ENCODE peak calls at places on chromosomes 3 and 15, in ten cellular contexts. Q, E, K, M, I, Z, O, W, A and B are unnamed samples. For H3K9me2, the result is how much of the 10 kb centered on the place peaks cover.

GRCh38 chr15:31457161-31457560 is 130.5 kb downstream of the KLF13 start:
- DNase-seq in E (no peak), Z (no peak), O (no peak), I (peak), Q (no peak), A (no peak), W (no peak), M (no peak), K (peak), B (no peak)

GRCh38 chr3:71551286-71551919 is 32.1 kb downstream of the FOXP1 start:
- DNase-seq in O (peak), I (peak), K (no peak), Z (no peak), W (no peak), Q (no peak), A (no peak), M (no peak), E (no peak), B (no peak)

GRCh38 chr3:188242426-188243123 is 88.6 kb downstream of the LPP start:
- DNase-seq in K (peak), E (no peak), W (no peak), O (no peak), Q (no peak), I (no peak), A (no peak), M (peak), Z (no peak), B (no peak)

GRCh38 chr3:54871867-54872266 is 56.0 kb downstream of the LRTM1 start:
- DNase-seq in Z (no peak), A (no peak), E (no peak), W (no peak), K (no peak), Q (no peak), M (no peak), O (no peak), I (no peak), B (no peak)

GRCh38 chr3:66723231-66723630 is 222.4 kb upstream of the LRIG1 start:
- DNase-seq in M (no peak), E (no peak), A (no peak), Q (no peak), O (no peak), Z (no peak), I (peak), W (no peak), K (no peak), B (no peak)

GRCh38 chr3:178086419-178086818 is 449.8 kb upstream of the KCNMB2 start:
- DNase-seq in I (no peak), W (no peak), A (no peak), Q (no peak), M (no peak), K (no peak), O (no peak), Z (no peak), E (no peak), B (no peak)

GRCh38 chr15:31338879-31339557 is 12.4 kb downstream of the KLF13 start:
- DNase-seq in K (no peak), W (peak), Q (no peak), A (no peak), M (peak), I (peak), E (peak), O (peak), Z (no peak), B (peak)

GRCh38 chr15:101539930-101540329 is 50.4 kb upstream of the PCSK6 start:
- DNase-seq in I (no peak), Z (no peak), M (no peak), O (no peak), W (no peak), K (no peak), Q (no peak), E (no peak), A (no peak), B (no peak)

GRCh38 chr3:117499189-117499870 is 789.8 kb downstream of the TUSC7 start:
- DNase-seq in E (no peak), M (no peak), O (no peak), K (no peak), Z (no peak), A (peak), Q (no peak), W (no peak), I (no peak), B (no peak)

GRCh38 chr3:71432044-71432970 is 151.2 kb downstream of the FOXP1 start:
- DNase-seq in I (no peak), A (no peak), Q (no peak), E (no peak), W (no peak), K (no peak), M (no peak), O (no peak), Z (no peak), B (no peak)

GRCh38 chr3:97882975-97883598 is 61.3 kb downstream of the CRYBG3 start:
- DNase-seq in A (no peak), Z (no peak), O (peak), E (peak), M (no peak), K (no peak), I (peak), W (no peak), Q (peak), B (no peak)

GRCh38 chr15:39578851-39579486 is 1.9 kb upstream of the THBS1 start:
- DNase-seq in Q (no peak), Z (no peak), I (peak), W (no peak), E (no peak), O (no peak), M (no peak), A (no peak), K (no peak), B (peak)

GRCh38 chr15:50418041-50418583 is 6.1 kb upstream of the USP8 start:
- DNase-seq in M (no peak), Z (peak), O (no peak), E (no peak), I (peak), K (no peak), Q (no peak), A (no peak), W (no peak), B (no peak)

GRCh38 chr3:12351145-12351544 is 62.3 kb downstream of the PPARG start:
- DNase-seq in Q (no peak), E (no peak), A (no peak), O (no peak), W (no peak), M (no peak), I (peak), Z (no peak), K (no peak), B (no peak)

GRCh38 chr3:66372681-66373350 is 128.0 kb downstream of the LRIG1 start:
- DNase-seq in I (peak), Z (no peak), E (peak), W (no peak), O (peak), M (no peak), A (no peak), K (peak), Q (no peak), B (peak)

GRCh38 chr15:66212471-66212870 is 41.1 kb downstream of the MEGF11 start:
- DNase-seq in Q (no peak), Z (no peak), O (no peak), A (no peak), E (no peak), I (no peak), W (peak), K (no peak), M (no peak), B (no peak)

GRCh38 chr15:87120555-87120954 is 1040.9 kb downstream of the AGBL1 start:
- DNase-seq in A (no peak), E (no peak), O (no peak), M (no peak), I (no peak), K (no peak), Q (no peak), W (no peak), Z (no peak), B (no peak)

GRCh38 chr15:31275331-31276262 is 51.0 kb upstream of the KLF13 start:
- DNase-seq in Z (no peak), M (no peak), Q (no peak), K (no peak), A (no peak), W (peak), E (no peak), I (no peak), O (no peak), B (no peak)

GRCh38 chr15:101608182-101608581 is 44.0 kb downstream of the TM2D3 start:
- DNase-seq in E (no peak), I (no peak), M (no peak), A (no peak), Z (no peak), Q (peak), O (no peak), K (no peak), W (no peak), B (no peak)

GRCh38 chr3:102017784-102018183 is 168.5 kb downstream of the NFKBIZ start:
- DNase-seq in W (no peak), O (no peak), Z (no peak), M (no peak), I (no peak), Q (no peak), A (no peak), E (no peak), K (no peak), B (no peak)

GRCh38 chr3:79361748-79362378 is 405.9 kb downstream of the ROBO1 start:
- DNase-seq in Z (peak), W (peak), Q (no peak), A (peak), I (peak), K (peak), E (peak), O (peak), M (peak), B (peak)

GRCh38 chr15:81304226-81304625 is 19.7 kb downstream of the STARD5 start:
- DNase-seq in A (no peak), Q (no peak), W (no peak), M (no peak), O (no peak), I (peak), K (no peak), Z (no peak), E (no peak), B (no peak)

GRCh38 chr3:9416139-9416780 is 18.8 kb downstream of the SETD5 start:
- DNase-seq in Q (no peak), E (no peak), K (no peak), W (no peak), Z (no peak), M (no peak), A (no peak), O (no peak), I (peak), B (no peak)

GRCh38 chr3:29521751-29522150 is 240.9 kb downstream of the RBMS3 start:
- DNase-seq in A (no peak), I (no peak), K (no peak), Z (no peak), O (no peak), E (no peak), Q (no peak), M (no peak), W (no peak), B (no peak)

GRCh38 chr15:53611145-53611920 is 148.1 kb downstream of the WDR72 start:
- DNase-seq in O (peak), M (no peak), A (no peak), Z (no peak), E (no peak), Q (no peak), W (no peak), K (no peak), I (no peak), B (peak)

GRCh38 chr3:71010731-71011455 is 572.6 kb downstream of the FOXP1 start:
- DNase-seq in Z (no peak), A (peak), I (no peak), O (no peak), K (peak), W (no peak), M (peak), Q (no peak), E (no peak), B (no peak)

GRCh38 chr3:139157161-139157932 is 112.7 kb upstream of the PRR23C start:
- DNase-seq in W (no peak), A (no peak), M (no peak), O (no peak), I (no peak), K (no peak), E (no peak), Z (no peak), Q (no peak), B (no peak)

GRCh38 chr3:27607370-27607769 is 114.8 kb downstream of the EOMES start:
- DNase-seq in W (no peak), O (peak), I (peak), Q (no peak), K (no peak), M (no peak), E (no peak), Z (no peak), A (no peak), B (peak)

GRCh38 chr15:40307421-40308165 is at the start of gene PLCB2:
- DNase-seq in E (no peak), I (no peak), O (no peak), Q (no peak), Z (no peak), W (no peak), M (peak), K (peak), A (no peak), B (peak)

GRCh38 chr3:110430146-110430545 is 641.5 kb upstream of the NECTIN3 start:
- DNase-seq in E (no peak), M (no peak), W (no peak), Q (no peak), K (no peak), I (peak), A (no peak), Z (no peak), O (no peak), B (no peak)

GRCh38 chr3:111509308-111509707 is 32.7 kb upstream of the CD96 start:
- DNase-seq in O (no peak), W (no peak), E (no peak), A (no peak), Z (no peak), K (no peak), Q (no peak), I (no peak), M (no peak), B (peak)

GRCh38 chr3:39757312-39757711 is 52.1 kb upstream of the MYRIP start:
- DNase-seq in Z (no peak), W (no peak), K (no peak), Q (no peak), M (no peak), O (no peak), A (no peak), E (no peak), I (no peak), B (no peak)

GRCh38 chr3:168533600-168533999 is 437.9 kb upstream of the GOLIM4 start:
- DNase-seq in I (no peak), O (no peak), M (no peak), Q (no peak), A (no peak), W (no peak), E (no peak), Z (no peak), K (no peak), B (no peak)

GRCh38 chr3:151452814-151453213 is 8.0 kb downstream of the IGSF10 start:
- DNase-seq in K (no peak), I (no peak), W (no peak), Q (no peak), O (no peak), A (no peak), Z (no peak), E (no peak), M (no peak), B (no peak)

GRCh38 chr15:95875141-95875643 is 455.3 kb upstream of the NR2F2 start:
- DNase-seq in O (peak), A (peak), E (no peak), W (no peak), I (peak), Z (no peak), M (no peak), Q (peak), K (no peak), B (no peak)

GRCh38 chr15:46312133-46312740 is 677.4 kb downstream of the SQOR start:
- DNase-seq in M (peak), Z (peak), E (peak), Q (peak), K (peak), O (peak), W (peak), A (peak), I (peak), B (peak)

GRCh38 chr3:14915636-14916222 is 31.7 kb upstream of the NR2C2 start:
- DNase-seq in Z (no peak), W (no peak), Q (no peak), K (peak), O (no peak), M (peak), E (no peak), A (no peak), I (peak), B (no peak)

GRCh38 chr15:62841269-62841628 is 201.3 kb upstream of the TPM1 start:
- DNase-seq in E (no peak), Z (no peak), M (no peak), A (no peak), Q (no peak), O (no peak), I (peak), W (no peak), K (no peak), B (no peak)

GRCh38 chr3:132974086-132974485 is 64.1 kb upstream of the TMEM108 start:
- DNase-seq in K (no peak), W (no peak), Q (no peak), O (no peak), A (no peak), I (no peak), E (no peak), Z (no peak), M (no peak), B (no peak)

GRCh38 chr3:108008931-108009635 is 81.7 kb downstream of the CD47 start:
- DNase-seq in O (no peak), E (no peak), K (no peak), W (no peak), A (no peak), I (peak), Q (no peak), Z (no peak), M (peak), B (no peak)
- H3K9me2 ChIP-seq in O (under half), E (under half), K (under half), W (under half), A (under half), I (under half), Q (under half), Z (under half), M (under half), B (under half)

DNA sequence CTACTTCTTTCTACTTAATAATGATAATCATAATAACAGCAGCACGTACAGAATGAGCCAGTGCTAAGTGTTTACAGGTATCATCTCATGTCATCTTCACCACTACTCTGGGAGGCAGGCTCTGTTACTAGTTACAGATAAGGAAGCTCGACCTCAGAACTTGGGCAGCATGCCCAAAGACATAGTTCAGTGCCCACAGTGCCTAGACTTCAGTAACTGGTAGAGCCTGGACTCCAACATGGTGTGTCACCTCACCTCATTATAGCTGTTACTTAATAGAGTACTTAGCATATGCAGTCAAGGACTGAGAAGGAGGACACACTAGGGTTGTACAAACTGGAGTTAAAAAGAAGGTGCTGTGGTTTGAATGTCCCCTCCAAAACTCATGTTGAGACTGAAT is 7.6 kb downstream of the GADL1 start:
- DNase-seq in I (no peak), Z (no peak), K (no peak), Q (no peak), A (no peak), O (no peak), W (no peak), E (no peak), M (no peak), B (no peak)
- H3K9me2 ChIP-seq in I (under half), Z (under half), K (under half), Q (under half), A (under half), O (under half), W (under half), E (under half), M (under half), B (under half)

GRCh38 chr3:6394944-6395343 is 466.0 kb upstream of the GRM7 start:
- DNase-seq in E (no peak), Q (no peak), M (no peak), Z (no peak), O (no peak), A (no peak), I (no peak), W (no peak), K (no peak), B (no peak)
- H3K9me2 ChIP-seq in E (under half), Q (under half), M (under half), Z (under half), O (under half), A (under half), I (under half), W (under half), K (under half), B (under half)

GRCh38 chr15:92462771-92463170 is 69.1 kb downstream of the ST8SIA2 start:
- DNase-seq in Z (no peak), E (no peak), A (no peak), K (no peak), W (no peak), O (no peak), I (no peak), Q (no peak), M (no peak), B (no peak)
- H3K9me2 ChIP-seq in Z (under half), E (under half), A (under half), K (under half), W (under half), O (under half), I (under half), Q (under half), M (under half), B (under half)

DNA sequence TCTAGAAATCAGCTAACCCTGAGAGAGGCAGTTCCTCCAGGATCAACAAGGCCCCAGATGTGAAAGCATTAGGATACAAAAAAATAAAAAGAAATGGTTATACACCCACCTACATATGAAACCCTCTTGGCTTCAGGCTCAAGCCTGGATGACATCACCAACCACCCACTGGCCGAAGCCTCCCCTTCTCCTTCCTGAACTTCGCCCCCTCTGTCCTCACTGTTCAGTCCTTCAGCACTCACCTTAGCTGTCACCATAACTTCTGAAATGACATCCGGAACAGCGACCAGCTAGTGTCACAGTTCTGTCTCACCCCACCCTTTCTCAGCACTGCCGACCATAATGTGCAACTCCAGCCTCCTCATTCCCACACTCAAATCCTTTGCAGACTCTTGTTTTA is 98.7 kb downstream of the PLCH1 start:
- DNase-seq in Q (no peak), A (no peak), W (no peak), Z (no peak), E (peak), O (no peak), K (no peak), I (no peak), M (no peak), B (no peak)
- H3K9me2 ChIP-seq in Q (under half), A (under half), W (under half), Z (under half), E (under half), O (under half), K (under half), I (under half), M (under half), B (under half)

DNA sequence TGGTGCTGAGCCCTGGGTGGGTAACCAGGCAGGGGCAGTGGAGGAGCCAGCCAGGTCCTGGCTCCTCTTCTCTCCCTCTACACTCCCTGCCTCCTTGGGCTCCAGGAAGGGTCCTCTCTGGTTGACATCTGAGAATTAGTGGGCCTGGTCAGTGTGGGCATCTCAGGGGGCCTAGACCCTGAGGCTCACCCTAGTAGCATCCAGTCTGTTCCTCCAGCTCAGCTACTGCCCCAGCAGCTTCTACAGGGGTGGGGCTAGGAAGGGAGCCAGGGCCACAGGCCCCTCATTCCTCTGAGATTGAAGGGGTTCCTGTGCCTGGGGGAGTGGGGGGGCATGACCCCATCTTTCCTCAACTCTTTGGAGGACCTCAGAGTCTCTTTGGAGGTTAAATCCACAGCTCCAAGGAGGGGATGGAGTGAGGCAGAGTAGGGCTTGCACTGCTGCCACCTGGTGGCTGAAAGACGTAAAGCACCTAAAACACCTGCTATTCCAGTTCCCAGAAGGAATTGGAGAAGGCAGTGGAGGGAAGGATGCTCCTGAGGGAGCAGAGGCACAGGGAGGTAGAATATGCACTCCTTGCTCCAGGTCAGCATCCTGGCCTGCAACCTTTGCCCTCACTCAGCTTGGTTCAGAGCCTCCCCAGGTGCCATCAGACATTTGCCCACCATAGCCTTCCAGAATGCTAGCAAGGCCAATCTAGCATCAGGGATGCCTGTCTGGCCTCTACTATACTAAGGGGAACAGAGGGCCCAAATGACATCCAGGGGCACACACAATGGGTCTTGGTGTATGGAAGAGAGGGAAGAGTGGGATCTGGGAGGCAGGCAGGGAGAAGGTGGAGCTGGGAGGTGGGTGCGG is 25.1 kb downstream of the C3orf18 start:
- DNase-seq in Q (peak), K (peak), W (peak), E (peak), O (peak), M (peak), Z (peak), A (peak), I (peak), B (peak)
- H3K9me2 ChIP-seq in Q (under half), K (under half), W (under half), E (under half), O (under half), M (under half), Z (under half), A (under half), I (under half), B (under half)